ENCODE peak calls at places on chromosome 20, in ten cellular contexts. F, P, J, V, K, U, O, B, Y and Q are unnamed samples. For H3K9me3, the result is how much of the 10 kb centered on the place peaks cover.

GRCh38 chr20:35636095-35636494 is 20.5 kb downstream of the SPAG4 start:
- DNase-seq in U (no peak), Y (no peak), B (no peak), P (no peak), F (no peak), J (no peak), V (no peak), O (peak), K (no peak), Q (no peak)

GRCh38 chr20:24959591-24960301 is 10.7 kb downstream of the CST7 start:
- DNase-seq in P (no peak), U (no peak), K (no peak), F (peak), J (no peak), O (peak), Y (no peak), B (no peak), V (no peak), Q (no peak)

GRCh38 chr20:14780508-14780907 is 443.1 kb upstream of the FLRT3 start:
- DNase-seq in J (no peak), Y (no peak), B (no peak), P (no peak), O (no peak), K (no peak), U (no peak), V (no peak), F (no peak), Q (no peak)

GRCh38 chr20:19915111-19915798 is 101.9 kb upstream of the NAA20 start:
- DNase-seq in P (no peak), K (no peak), U (no peak), F (no peak), J (no peak), O (peak), V (no peak), B (no peak), Y (no peak), Q (no peak)

GRCh38 chr20:52595492-52595891 is 376.7 kb upstream of the TSHZ2 start:
- DNase-seq in J (no peak), Y (no peak), B (no peak), O (no peak), P (no peak), K (no peak), U (no peak), F (no peak), V (no peak), Q (no peak)

GRCh38 chr20:4344660-4345059 is 329.3 kb upstream of the RNF24 start:
- DNase-seq in V (no peak), Y (no peak), K (no peak), O (no peak), F (no peak), J (no peak), B (no peak), U (no peak), P (no peak), Q (no peak)

GRCh38 chr20:48750941-48751620 is 76.7 kb downstream of the PREX1 start:
- DNase-seq in Y (no peak), U (peak), K (peak), V (no peak), P (no peak), F (peak), J (peak), B (peak), O (peak), Q (peak)

GRCh38 chr20:21234324-21234723 is 68.8 kb upstream of the XRN2 start:
- DNase-seq in P (no peak), F (no peak), O (no peak), U (no peak), B (no peak), K (no peak), J (no peak), Y (no peak), V (no peak), Q (no peak)

GRCh38 chr20:431012-431904 is 23.2 kb downstream of the RBCK1 start:
- DNase-seq in O (peak), B (peak), Y (peak), J (no peak), U (peak), V (no peak), K (no peak), F (peak), P (peak), Q (peak)

GRCh38 chr20:44200371-44200770 is 10.2 kb downstream of the OSER1 start:
- DNase-seq in P (no peak), J (no peak), F (no peak), V (no peak), K (no peak), Y (no peak), U (no peak), B (no peak), O (no peak), Q (no peak)

GRCh38 chr20:5706797-5707196 is 43.4 kb upstream of the SHLD1 start:
- DNase-seq in Y (no peak), K (no peak), O (no peak), J (no peak), F (no peak), P (no peak), V (no peak), U (no peak), B (no peak), Q (no peak)

GRCh38 chr20:47785321-47785899 is at the start of gene SULF2:
- DNase-seq in U (peak), K (no peak), P (no peak), B (peak), Y (peak), J (no peak), O (no peak), F (peak), V (no peak), Q (no peak)

GRCh38 chr20:34037121-34037520 is 43.4 kb downstream of the RALY start:
- DNase-seq in F (peak), O (peak), B (peak), K (no peak), U (no peak), J (peak), Y (no peak), V (no peak), P (no peak), Q (peak)

GRCh38 chr20:1171461-1172093 is 13.2 kb downstream of the TMEM74B start:
- DNase-seq in J (no peak), O (peak), V (no peak), F (no peak), Y (peak), K (no peak), P (no peak), B (no peak), U (peak), Q (no peak)

GRCh38 chr20:4100679-4101078 is 85.3 kb upstream of the RNF24 start:
- DNase-seq in O (no peak), V (no peak), U (no peak), B (no peak), K (no peak), J (no peak), P (no peak), F (no peak), Y (no peak), Q (no peak)

GRCh38 chr20:45094864-45095574 is 5.9 kb downstream of the KCNS1 start:
- DNase-seq in V (no peak), O (no peak), U (no peak), P (no peak), B (no peak), J (no peak), Y (no peak), F (no peak), K (no peak), Q (no peak)

GRCh38 chr20:13220857-13221297 is at the start of gene ISM1:
- DNase-seq in B (no peak), U (peak), F (no peak), J (peak), Y (peak), K (peak), P (peak), O (peak), V (no peak), Q (peak)

GRCh38 chr20:43751167-43752050 is 24.6 kb upstream of the GTSF1L start:
- DNase-seq in Y (no peak), V (no peak), K (no peak), J (no peak), B (no peak), P (no peak), F (no peak), O (peak), U (no peak), Q (no peak)

GRCh38 chr20:34997171-34997570 is 41.5 kb downstream of the MYH7B start:
- DNase-seq in F (peak), B (no peak), P (no peak), O (no peak), V (no peak), J (no peak), Y (no peak), U (peak), K (no peak), Q (no peak)

GRCh38 chr20:49170714-49171113 is 17.4 kb downstream of the STAU1 start:
- DNase-seq in P (no peak), J (no peak), F (no peak), B (no peak), U (no peak), O (no peak), Y (no peak), K (no peak), V (no peak), Q (no peak)

GRCh38 chr20:15449061-15449460 is 1111.6 kb upstream of the FLRT3 start:
- DNase-seq in F (no peak), B (no peak), Y (no peak), U (no peak), J (no peak), O (no peak), V (no peak), P (no peak), K (no peak), Q (no peak)

GRCh38 chr20:49418832-49419231 is 63.6 kb downstream of the KCNB1 start:
- DNase-seq in F (no peak), J (no peak), Y (no peak), O (no peak), K (no peak), U (no peak), V (no peak), P (no peak), B (no peak), Q (no peak)

GRCh38 chr20:64222273-64222672 is 33.3 kb upstream of the PCMTD2 start:
- DNase-seq in K (no peak), U (peak), J (no peak), V (no peak), P (no peak), O (no peak), B (no peak), F (peak), Y (peak), Q (no peak)

GRCh38 chr20:25321991-25322390 is 68.6 kb downstream of the ABHD12 start:
- DNase-seq in F (no peak), V (no peak), K (no peak), Y (no peak), U (no peak), P (no peak), J (no peak), B (no peak), O (no peak), Q (no peak)

GRCh38 chr20:208937-209566 is 18.0 kb upstream of the DEFB129 start:
- DNase-seq in F (no peak), U (no peak), Y (peak), J (no peak), P (no peak), V (no peak), K (no peak), O (peak), B (no peak), Q (no peak)

GRCh38 chr20:61742097-61742805 is 323.4 kb downstream of the TAF4 start:
- DNase-seq in F (no peak), Y (no peak), J (no peak), B (no peak), K (no peak), U (no peak), P (no peak), V (no peak), O (no peak), Q (no peak)

GRCh38 chr20:38453941-38454340 is 18.7 kb upstream of the RALGAPB start:
- DNase-seq in K (no peak), J (no peak), U (no peak), F (no peak), P (no peak), Y (no peak), O (no peak), B (no peak), V (no peak), Q (no peak)

GRCh38 chr20:34377072-34377847 is 14.2 kb downstream of the ITCH start:
- DNase-seq in U (no peak), O (no peak), J (no peak), P (no peak), V (no peak), Y (no peak), K (no peak), B (no peak), F (no peak), Q (no peak)

GRCh38 chr20:20214757-20215275 is 153.1 kb upstream of the INSM1 start:
- DNase-seq in U (no peak), J (no peak), F (no peak), O (no peak), Y (no peak), P (no peak), V (no peak), B (no peak), K (no peak), Q (no peak)

GRCh38 chr20:19935842-19936241 is 81.3 kb upstream of the NAA20 start:
- DNase-seq in O (no peak), K (no peak), U (no peak), J (no peak), F (peak), B (no peak), P (no peak), Y (peak), V (no peak), Q (no peak)

GRCh38 chr20:62201173-62202082 is 18.6 kb downstream of the MTG2 start:
- DNase-seq in U (peak), B (no peak), K (no peak), Y (no peak), F (no peak), O (no peak), J (no peak), V (no peak), P (no peak), Q (no peak)

GRCh38 chr20:56428881-56429280 is 16.8 kb downstream of the CASS4 start:
- DNase-seq in O (no peak), Y (no peak), P (no peak), U (no peak), J (peak), F (no peak), K (no peak), V (no peak), B (no peak), Q (no peak)

GRCh38 chr20:36830791-36831691 is 44.9 kb upstream of the TLDC2 start:
- DNase-seq in B (peak), V (no peak), O (no peak), J (no peak), U (peak), Y (no peak), F (no peak), K (no peak), P (peak), Q (no peak)

GRCh38 chr20:9119776-9120175 is 50.9 kb downstream of the PLCB4 start:
- DNase-seq in O (no peak), Y (no peak), V (no peak), U (peak), P (peak), K (no peak), F (peak), B (peak), J (no peak), Q (no peak)

GRCh38 chr20:40286991-40287531 is 402.0 kb downstream of the MAFB start:
- DNase-seq in K (peak), O (no peak), Y (peak), F (peak), V (no peak), P (peak), J (no peak), U (peak), B (peak), Q (no peak)

GRCh38 chr20:23149623-23150279 is 63.6 kb upstream of the CD93 start:
- DNase-seq in U (no peak), V (no peak), J (peak), K (no peak), F (peak), P (peak), B (peak), Y (no peak), O (no peak), Q (no peak)

GRCh38 chr20:35021063-35021462 is 65.4 kb downstream of the MYH7B start:
- DNase-seq in V (no peak), J (no peak), P (no peak), Y (no peak), F (no peak), U (no peak), O (peak), K (no peak), B (no peak), Q (no peak)

GRCh38 chr20:4136078-4136966 is 121.0 kb upstream of the RNF24 start:
- DNase-seq in P (no peak), U (no peak), Y (no peak), V (no peak), F (no peak), K (no peak), J (no peak), O (no peak), B (no peak), Q (no peak)

GRCh38 chr20:44552568-44552949 is 29.8 kb upstream of the PKIG start:
- DNase-seq in F (no peak), B (no peak), U (no peak), O (no peak), P (no peak), K (no peak), V (no peak), J (no peak), Y (no peak), Q (no peak)

GRCh38 chr20:57652865-57653545 is 32.8 kb upstream of the ZBP1 start:
- DNase-seq in Y (peak), J (peak), P (no peak), V (no peak), O (peak), B (peak), F (peak), U (no peak), K (peak), Q (no peak)
- TF ChIP-seq CTCF in Y (no peak), J (no peak), P (no peak), V (no peak), O (no peak), B (no peak), F (no peak), U (no peak), K (no peak), Q (no peak)

DNA sequence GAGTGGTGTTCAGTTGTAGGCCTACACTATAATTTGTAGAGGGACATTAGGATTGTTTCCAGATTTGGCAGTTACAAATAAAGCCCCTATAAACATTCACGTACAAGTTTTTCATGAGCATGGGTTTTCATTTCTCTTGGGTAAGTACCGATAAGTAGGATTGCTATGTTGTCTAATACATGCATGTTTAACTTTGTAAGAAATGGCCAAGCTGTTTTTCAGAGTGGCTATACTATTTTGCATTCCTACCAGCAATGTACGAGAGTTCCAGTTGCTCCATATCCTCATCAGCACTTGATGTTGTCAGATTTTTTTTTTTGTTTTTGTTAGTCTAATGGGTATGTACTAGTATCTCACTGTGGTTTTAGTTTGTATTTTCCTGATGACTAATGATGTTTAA is 11.2 kb upstream of the APCDD1L start:
- DNase-seq in V (no peak), P (no peak), O (no peak), B (no peak), U (no peak), Y (no peak), F (no peak), K (no peak), J (no peak), Q (no peak)
- H3K9me3 ChIP-seq in V (half or more), P (under half), O (under half), B (under half), U (under half), Y (under half), F (under half), K (under half), J (under half), Q (under half)

GRCh38 chr20:50551288-50551687 is 41.1 kb downstream of the PTPN1 start:
- DNase-seq in K (no peak), J (no peak), U (no peak), F (no peak), O (no peak), V (no peak), Y (no peak), B (no peak), P (no peak), Q (no peak)
- H3K27ac ChIP-seq in K (no peak), J (no peak), U (no peak), F (no peak), O (no peak), V (no peak), Y (no peak), B (no peak), P (no peak), Q (no peak)

GRCh38 chr20:2418388-2418787 is 37.7 kb downstream of the TGM6 start:
- DNase-seq in Y (no peak), U (no peak), J (no peak), B (no peak), P (no peak), O (no peak), K (no peak), F (no peak), V (no peak), Q (no peak)

GRCh38 chr20:2417142-2417541 is 36.4 kb downstream of the TGM6 start:
- DNase-seq in K (no peak), F (no peak), Y (no peak), V (no peak), P (no peak), U (no peak), B (no peak), J (no peak), O (no peak), Q (no peak)

GRCh38 chr20:2420510-2420909 is 39.8 kb downstream of the TGM6 start:
- DNase-seq in V (no peak), B (no peak), O (no peak), J (no peak), U (no peak), P (no peak), Y (no peak), K (no peak), F (no peak), Q (no peak)

GRCh38 chr20:2421247-2421646 is 40.5 kb downstream of the TGM6 start:
- DNase-seq in J (no peak), Y (no peak), K (no peak), P (no peak), V (no peak), U (no peak), B (no peak), O (no peak), F (no peak), Q (no peak)
- TF ChIP-seq CTCF in J (no peak), Y (no peak), K (no peak), P (no peak), V (no peak), U (no peak), B (no peak), O (no peak), F (no peak), Q (no peak)

GRCh38 chr20:46505501-46505900 is 7.9 kb downstream of the ZNF334 start:
- DNase-seq in F (no peak), O (no peak), Y (no peak), U (no peak), K (no peak), P (no peak), B (no peak), J (no peak), V (no peak), Q (no peak)
- H3K9me3 ChIP-seq in F (under half), O (under half), Y (under half), U (under half), K (under half), P (under half), B (under half), J (under half), V (under half), Q (under half)

DNA sequence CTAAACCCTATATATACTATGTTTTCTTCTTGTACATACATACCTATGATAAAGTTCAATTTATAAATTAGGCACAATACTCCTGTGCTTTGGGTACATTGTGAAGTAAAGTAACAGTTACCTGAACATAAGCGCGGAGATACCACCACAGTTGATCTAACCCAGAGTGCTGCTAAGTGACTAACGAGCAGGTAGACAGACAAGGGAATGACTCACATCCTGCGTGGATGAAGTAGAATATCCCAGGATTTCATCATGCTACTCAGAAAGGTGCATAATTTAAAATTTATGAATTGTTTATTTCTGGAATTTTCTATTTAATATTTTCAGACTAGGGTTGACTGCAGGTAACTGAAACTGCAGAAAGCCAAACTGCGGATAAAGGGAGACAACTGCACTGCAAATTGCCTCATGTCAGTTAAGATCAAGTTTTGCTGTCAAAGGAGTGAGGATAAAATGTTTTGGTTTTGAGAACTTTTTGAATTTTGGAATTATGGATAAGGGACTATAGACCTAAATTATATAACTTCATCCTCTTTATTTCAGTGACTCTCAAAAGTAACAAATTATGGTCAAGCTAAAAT is 14.4 kb downstream of the MKKS start:
- DNase-seq in O (no peak), F (no peak), J (no peak), V (no peak), B (no peak), P (no peak), U (no peak), K (no peak), Y (no peak), Q (no peak)
- H3K27ac ChIP-seq in O (no peak), F (no peak), J (no peak), V (no peak), B (no peak), P (no peak), U (no peak), K (no peak), Y (no peak), Q (no peak)